ENCODE peak calls at places on chromosomes 3 and 15, in nine cellular contexts. Z, N, A, C, K, R, X, P and Y are unnamed samples.

GRCh38 chr15:73907018-73907394 is 19.3 kb upstream of the LOXL1 start:
- DNase-seq in Z (peak; percentile 59), N (no peak), A (no peak), C (no peak), K (no peak), R (no peak), X (no peak), P (no peak), Y (no peak)

GRCh38 chr3:191329654-191330308 is 545 bp downstream of the UTS2B start:
- DNase-seq in Z (peak; percentile 53), N (peak; percentile 47), A (peak; percentile 61), C (no peak), K (peak; percentile 85), R (peak; percentile 66), X (no peak), P (peak; percentile 63), Y (peak; percentile 42)

GRCh38 chr3:193928354-193929209 is 207.4 kb upstream of the HES1 start:
- DNase-seq in Z (peak; percentile 59), N (no peak), A (no peak), C (no peak), K (no peak), R (no peak), X (no peak), P (peak; percentile 36), Y (peak; percentile 73)

GRCh38 chr3:169173636-169174035 is 489.9 kb downstream of the MECOM start:
- DNase-seq in Z (no peak), N (no peak), A (no peak), C (no peak), K (no peak), R (no peak), X (no peak), P (no peak), Y (no peak)

GRCh38 chr3:48399387-48400172 is 27.6 kb downstream of the FBXW12 start:
- DNase-seq in Z (peak; percentile 33), N (peak; percentile 31), A (no peak), C (no peak), K (peak; percentile 57), R (peak; percentile 34), X (no peak), P (no peak), Y (peak; percentile 34)

GRCh38 chr15:86278586-86278985 is 198.9 kb downstream of the AGBL1 start:
- DNase-seq in Z (no peak), N (no peak), A (no peak), C (no peak), K (no peak), R (no peak), X (no peak), P (no peak), Y (no peak)

GRCh38 chr3:113249601-113250000 is 38.2 kb downstream of the BOC start:
- DNase-seq in Z (no peak), N (no peak), A (no peak), C (no peak), K (no peak), R (no peak), X (no peak), P (peak; percentile 71), Y (no peak)

GRCh38 chr3:46516521-46516920 is 18.7 kb downstream of the RTP3 start:
- DNase-seq in Z (no peak), N (no peak), A (no peak), C (no peak), K (no peak), R (no peak), X (no peak), P (no peak), Y (no peak)

GRCh38 chr15:67768592-67768991 is 56.7 kb upstream of the SKOR1 start:
- DNase-seq in Z (no peak), N (no peak), A (no peak), C (no peak), K (no peak), R (no peak), X (no peak), P (no peak), Y (no peak)

GRCh38 chr3:17151598-17152373 is 267.0 kb downstream of the PLCL2 start:
- DNase-seq in Z (no peak), N (no peak), A (no peak), C (no peak), K (no peak), R (no peak), X (no peak), P (no peak), Y (no peak)

GRCh38 chr3:16300282-16300681 is 35.3 kb downstream of the OXNAD1 start:
- DNase-seq in Z (no peak), N (no peak), A (no peak), C (no peak), K (no peak), R (no peak), X (no peak), P (peak; percentile 70), Y (no peak)

GRCh38 chr15:89686522-89686921 is 4.0 kb downstream of the PEX11A start:
- DNase-seq in Z (no peak), N (no peak), A (no peak), C (no peak), K (no peak), R (no peak), X (no peak), P (no peak), Y (no peak)

GRCh38 chr3:112405845-112406244 is 72.9 kb downstream of the CD200 start:
- DNase-seq in Z (peak; percentile 43), N (no peak), A (no peak), C (no peak), K (no peak), R (no peak), X (no peak), P (no peak), Y (peak; percentile 50)

GRCh38 chr3:9399746-9400145 is 2.3 kb downstream of the SETD5 start:
- DNase-seq in Z (peak; percentile 80), N (peak; percentile 75), A (peak; percentile 92), C (peak; percentile 26), K (peak; percentile 86), R (peak; percentile 79), X (peak; percentile 75), P (peak; percentile 89), Y (peak; percentile 80)

GRCh38 chr3:162122405-162122804 is 625.8 kb downstream of the OTOL1 start:
- DNase-seq in Z (no peak), N (no peak), A (no peak), C (no peak), K (no peak), R (no peak), X (no peak), P (no peak), Y (no peak)

GRCh38 chr15:73962409-73962808 is 29.7 kb downstream of the STOML1 start:
- DNase-seq in Z (no peak), N (no peak), A (no peak), C (no peak), K (no peak), R (no peak), X (no peak), P (no peak), Y (no peak)

GRCh38 chr3:117160176-117160575 is 450.6 kb downstream of the TUSC7 start:
- DNase-seq in Z (no peak), N (no peak), A (no peak), C (no peak), K (no peak), R (no peak), X (no peak), P (no peak), Y (no peak)

GRCh38 chr15:31089361-31090047 is 12.0 kb downstream of the TRPM1 start:
- DNase-seq in Z (no peak), N (no peak), A (no peak), C (no peak), K (no peak), R (no peak), X (no peak), P (no peak), Y (no peak)

GRCh38 chr15:41020829-41021228 is 67.6 kb downstream of the CHAC1 start:
- DNase-seq in Z (no peak), N (no peak), A (no peak), C (no peak), K (no peak), R (no peak), X (no peak), P (no peak), Y (no peak)

GRCh38 chr15:31236184-31237041 is 90.2 kb upstream of the KLF13 start:
- DNase-seq in Z (no peak), N (peak; percentile 26), A (no peak), C (no peak), K (no peak), R (peak; percentile 85), X (peak; percentile 91), P (peak; percentile 94), Y (peak; percentile 83)

GRCh38 chr15:89299896-89300295 is 34.7 kb downstream of the POLG start:
- DNase-seq in Z (no peak), N (no peak), A (no peak), C (peak; percentile 16), K (no peak), R (no peak), X (peak; percentile 7), P (peak; percentile 23), Y (peak; percentile 44)

GRCh38 chr15:89321521-89322410 is 12.9 kb downstream of the POLG start:
- DNase-seq in Z (no peak), N (no peak), A (no peak), C (no peak), K (peak; percentile 51), R (peak; percentile 37), X (no peak), P (no peak), Y (no peak)

GRCh38 chr15:29570121-29570930 is 251.9 kb downstream of the TJP1 start:
- DNase-seq in Z (no peak), N (no peak), A (peak; percentile 67), C (no peak), K (peak; percentile 78), R (no peak), X (no peak), P (no peak), Y (no peak)
- H3K4me3 ChIP-seq in Z (no peak overlapping the region), N (peak overlapping the region; percentile 37), A (peak overlapping the region; percentile 75), C (no peak overlapping the region), K (peak overlapping the region; percentile 76), R (peak overlapping the region; percentile 32), X (no peak overlapping the region), P (peak overlapping the region; percentile 28), Y (peak overlapping the region; percentile 20)

GRCh38 chr3:183697610-183698317 is at the start of gene YEATS2:
- DNase-seq in Z (peak; percentile 81), N (peak; percentile 75), A (peak; percentile 86), C (peak; percentile 23), K (peak; percentile 91), R (peak; percentile 77), X (no peak), P (peak; percentile 47), Y (peak; percentile 30)
- TF ChIP-seq CTCF in Z (no peak), N (no peak), A (no peak), C (no peak), K (no peak), R (no peak), X (no peak), P (no peak), Y (no peak)

DNA sequence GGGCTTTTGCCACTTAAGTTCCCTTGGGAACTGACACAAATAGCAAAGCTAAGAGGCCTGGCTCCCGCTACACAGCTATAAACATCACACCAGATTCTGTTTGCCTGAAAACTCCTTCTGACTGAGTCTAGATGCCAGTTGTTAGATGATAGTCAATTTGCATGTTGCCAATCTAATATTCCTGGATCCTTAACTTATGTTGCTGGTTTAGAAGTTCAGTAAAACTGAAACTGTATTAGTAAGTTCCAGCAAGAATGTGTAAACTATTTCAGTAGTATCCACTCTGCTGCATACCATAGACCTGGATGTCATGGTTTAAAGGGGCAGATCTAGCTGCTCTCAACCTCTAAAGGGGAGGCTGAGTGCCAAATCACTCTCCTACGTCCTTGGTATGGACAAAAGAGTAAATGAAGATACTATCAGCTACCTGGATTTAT is 27.1 kb upstream of the LACTB start:
- DNase-seq in Z (no peak), N (no peak), A (no peak), C (no peak), K (no peak), R (no peak), X (no peak), P (peak; percentile 82), Y (no peak)
- H3K4me3 ChIP-seq in Z (no peak overlapping the region), N (no peak overlapping the region), A (no peak overlapping the region), C (no peak overlapping the region), K (no peak overlapping the region), R (no peak overlapping the region), X (no peak overlapping the region), P (no peak overlapping the region), Y (no peak overlapping the region)

GRCh38 chr3:186208328-186208989 is 99.6 kb upstream of the ETV5 start:
- DNase-seq in Z (peak; percentile 17), N (no peak), A (no peak), C (no peak), K (peak; percentile 55), R (no peak), X (no peak), P (no peak), Y (no peak)
- TF ChIP-seq CTCF in Z (no peak), N (no peak), A (no peak), C (peak; percentile 15), K (peak; percentile 63), R (no peak), X (no peak), P (no peak), Y (no peak)